ENCODE peak calls at places on chromosomes 2 and 18, in ten cellular contexts. W is uterus, R is stomach, B is HCT116, U is A549, K is transverse colon, N is suprapubic skin, S is GM12891, F is IMR-90, Z is breast epithelium. V is an unnamed sample.

GRCh38 chr18:31061945-31062344 is 19.4 kb upstream of the DSC3 start:
- DNase-seq in B (no peak), N (no peak), W (no peak), R (no peak), F (no peak), S (no peak), K (no peak), Z (no peak), U (no peak), V (no peak)

GRCh38 chr2:239295377-239296019 is 105.3 kb downstream of the HDAC4 start:
- DNase-seq in B (no peak), F (no peak), R (no peak), S (no peak), N (no peak), W (no peak), U (no peak), K (no peak), Z (no peak), V (no peak)

GRCh38 chr18:75293591-75293990 is 83.0 kb downstream of the TSHZ1 start:
- DNase-seq in F (peak; percentile 26), U (no peak), S (no peak), Z (no peak), N (no peak), R (no peak), K (no peak), W (no peak), B (no peak), V (no peak)

GRCh38 chr2:42602218-42602936 is 33.9 kb downstream of the MTA3 start:
- DNase-seq in K (peak; percentile 26), N (no peak), U (no peak), Z (no peak), S (no peak), F (no peak), W (no peak), R (no peak), B (no peak), V (no peak)

GRCh38 chr2:22056621-22057132 is 932.9 kb downstream of the TDRD15 start:
- DNase-seq in R (no peak), F (no peak), U (no peak), N (no peak), W (no peak), S (no peak), B (no peak), Z (no peak), K (no peak), V (no peak)

GRCh38 chr2:24912523-24912922 is 7.5 kb downstream of the ADCY3 start:
- DNase-seq in K (peak; percentile 74), B (no peak), R (no peak), U (no peak), S (no peak), N (no peak), W (no peak), F (peak; percentile 72), Z (no peak), V (no peak)

GRCh38 chr18:55268146-55268545 is 308.9 kb upstream of the CCDC68 start:
- DNase-seq in S (no peak), N (no peak), R (no peak), F (no peak), Z (no peak), W (no peak), U (no peak), K (no peak), B (no peak), V (no peak)

GRCh38 chr2:61017556-61018318 is at the start of the genes PEX13 and PUS10:
- DNase-seq in S (peak; percentile 53), W (peak; percentile 64), U (peak; percentile 93), F (peak; percentile 69), R (peak; percentile 80), Z (peak; percentile 62), K (peak; percentile 82), N (peak; percentile 81), B (peak; percentile 73), V (peak; percentile 83)

GRCh38 chr2:179675435-179675834 is 186.0 kb downstream of the ZNF385B start:
- DNase-seq in F (no peak), K (no peak), S (no peak), N (no peak), W (no peak), Z (no peak), R (no peak), U (no peak), B (no peak), V (no peak)

GRCh38 chr2:37779123-37779522 is 107.7 kb upstream of the CDC42EP3 start:
- DNase-seq in N (no peak), U (no peak), K (no peak), W (no peak), Z (no peak), F (peak; percentile 59), R (no peak), B (no peak), S (no peak), V (no peak)

GRCh38 chr2:68316091-68316490 is 3.7 kb downstream of the CNRIP1 start:
- DNase-seq in K (no peak), U (no peak), N (no peak), W (no peak), S (no peak), B (no peak), R (no peak), Z (no peak), F (no peak), V (no peak)

DNA sequence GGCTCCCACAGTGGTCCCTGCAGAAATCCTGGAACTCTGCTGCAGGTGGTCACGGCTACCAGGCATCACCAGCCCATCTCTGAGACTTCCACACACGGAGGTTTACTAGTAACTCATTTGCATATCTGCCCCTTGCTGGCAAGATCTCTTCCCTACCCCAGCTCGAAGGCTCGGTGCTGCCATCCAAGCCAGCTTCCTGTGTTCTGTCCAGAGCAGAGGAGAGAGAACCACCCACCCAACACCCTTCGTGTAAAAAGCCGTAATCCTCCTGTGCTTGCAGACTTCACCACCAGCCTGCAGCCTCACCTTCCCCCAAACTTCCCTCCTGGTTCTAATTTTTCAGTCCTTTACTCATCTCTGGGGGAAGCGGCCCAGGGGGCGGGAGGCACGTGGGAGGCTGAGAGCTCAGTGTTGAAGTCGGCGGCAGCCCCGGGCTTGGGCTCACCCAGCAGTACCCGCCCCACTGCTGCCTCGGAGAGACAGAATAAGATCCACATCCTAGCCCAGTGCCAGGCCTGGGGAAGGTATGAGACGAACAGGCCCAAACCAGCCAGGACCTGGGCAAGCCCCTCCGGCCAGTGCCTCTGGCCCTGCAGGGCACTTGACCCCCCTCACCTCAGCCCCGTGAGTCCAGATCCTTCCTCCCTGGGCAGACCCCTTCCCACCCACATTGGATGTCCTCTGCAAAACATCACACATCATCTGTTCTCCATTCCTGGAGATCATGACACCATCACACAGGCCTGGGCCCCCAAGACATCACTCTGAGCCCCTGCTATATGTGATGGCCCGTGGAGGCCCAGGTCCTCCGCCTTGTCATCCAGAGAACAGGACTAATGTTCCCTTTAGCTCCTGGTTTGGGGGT is 145.8 kb upstream of the ID2 start:
- DNase-seq in Z (no peak), W (peak; percentile 73), R (no peak), N (peak; percentile 57), B (no peak), U (no peak), S (no peak), F (no peak), K (no peak), V (peak; percentile 66)
- TF ChIP-seq POLR2A in Z (no peak), W (no peak), R (no peak), N (no peak), B (no peak), U (no peak), S (no peak), F (no peak), K (no peak), V (no peak)

DNA sequence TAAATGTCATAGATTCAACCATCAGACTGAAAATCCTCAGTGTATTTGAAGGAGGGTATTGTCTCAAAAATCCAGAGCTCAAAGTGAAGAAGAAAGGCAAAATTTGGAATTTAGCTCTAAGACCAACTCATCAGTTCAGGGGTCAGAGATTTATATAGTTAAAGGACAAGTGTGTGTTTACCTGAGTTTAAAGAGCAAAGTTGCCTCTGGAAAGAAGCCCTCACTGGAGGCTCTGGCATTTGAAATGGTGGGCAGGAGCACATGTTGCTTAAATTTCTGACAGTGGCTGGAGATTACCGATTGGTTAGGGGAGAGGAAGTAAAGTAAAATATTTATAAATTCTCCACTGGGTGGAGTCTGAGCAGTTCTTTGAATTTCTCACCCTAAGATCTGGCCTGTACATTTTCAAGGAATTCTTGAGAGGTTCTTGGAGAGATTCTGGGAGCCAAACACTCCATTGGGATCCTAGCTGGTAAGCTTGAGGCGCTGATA is at the start of gene KYNU:
- DNase-seq in S (no peak), W (no peak), F (peak; percentile 33), K (no peak), N (no peak), R (no peak), U (no peak), Z (no peak), B (no peak), V (no peak)
- TF ChIP-seq POLR2A in S (peak; percentile 34), W (no peak), F (no peak), K (no peak), N (no peak), R (no peak), U (no peak), Z (no peak), B (no peak), V (no peak)

DNA sequence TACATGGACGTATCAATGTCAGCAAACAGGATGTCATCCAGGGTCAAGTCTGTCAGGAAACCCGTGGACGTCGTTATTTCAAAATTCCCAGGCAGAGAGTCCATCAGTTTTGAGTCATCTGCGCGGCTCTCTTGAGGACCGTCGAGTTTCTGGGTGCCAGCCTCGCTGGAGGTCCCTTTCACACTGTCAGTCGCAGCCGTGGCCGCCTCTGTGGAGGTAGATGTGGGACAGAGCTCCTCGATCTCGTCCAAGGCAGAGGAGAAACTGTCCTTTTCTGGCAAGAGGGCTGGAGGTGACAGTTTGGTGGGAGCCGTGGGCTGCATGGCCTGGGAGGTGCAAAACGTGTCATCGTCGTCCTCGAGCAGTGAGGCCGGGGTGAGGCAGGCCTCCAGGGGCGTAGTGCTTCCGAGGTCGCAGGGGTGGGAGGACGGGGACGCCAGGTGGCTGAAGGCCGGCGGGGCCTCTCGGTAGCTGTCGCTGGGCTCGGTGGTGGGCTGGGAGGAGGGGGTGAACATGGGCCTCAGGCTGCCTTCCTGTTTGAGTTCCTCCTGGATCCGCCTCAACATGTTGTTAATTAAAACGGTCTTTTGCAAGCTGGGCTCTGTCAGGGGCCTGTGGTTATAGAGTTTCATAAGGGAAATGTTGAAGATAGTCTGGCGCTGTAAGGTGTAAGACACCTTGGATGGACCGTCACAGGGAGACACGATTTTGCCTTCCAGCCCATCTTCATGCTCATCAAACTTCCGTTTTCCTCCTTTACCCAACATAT is 17.4 kb downstream of the SERTAD2 start:
- DNase-seq in S (peak; percentile 49), R (no peak), K (no peak), B (no peak), N (no peak), Z (no peak), W (no peak), U (no peak), F (no peak), V (peak; percentile 40)
- TF ChIP-seq POLR2A in S (no peak), R (no peak), K (no peak), B (no peak), N (no peak), Z (no peak), W (no peak), U (no peak), F (no peak), V (no peak)

GRCh38 chr2:98730053-98730850 is 680 bp downstream of the MGAT4A start:
- DNase-seq in W (peak; percentile 35), S (no peak), U (no peak), Z (peak; percentile 54), K (peak; percentile 70), R (peak; percentile 65), N (peak; percentile 71), B (no peak), F (no peak), V (peak; percentile 75)
- TF ChIP-seq POLR2A in W (no peak), S (no peak), U (no peak), Z (no peak), K (peak; percentile 64), R (no peak), N (no peak), B (no peak), F (no peak), V (no peak)

V was measured in sigmoid colon.